ENCODE peak calls at places on chromosome 11, in ten cellular contexts. T is WERI-Rb-1, H is kidney, Z is MM.1S, C is cardiac muscle cell, M is breast epithelium, Q is tibial nerve, Y is IMR-90, K is fibroblast of villous mesenchyme, R is SK-N-SH. A is an unnamed sample.

GRCh38 chr11:129021295-129021694 is 78.6 kb upstream of the TP53AIP1 start:
- DNase-seq in R (no peak), Q (no peak), Y (no peak), M (no peak), T (no peak), H (no peak), Z (no peak), C (peak), K (peak), A (peak)

GRCh38 chr11:117110294-117110950 is 12.2 kb upstream of the SIK3 start:
- DNase-seq in C (no peak), T (no peak), Q (no peak), Z (no peak), H (no peak), R (no peak), M (no peak), K (no peak), Y (no peak), A (no peak)

GRCh38 chr11:57109331-57109730 is 72.4 kb upstream of the LRRC55 start:
- DNase-seq in H (no peak), C (no peak), Q (no peak), Y (no peak), T (no peak), M (no peak), R (no peak), Z (no peak), K (no peak), A (no peak)

GRCh38 chr11:111623527-111624030 is 21.3 kb downstream of the SIK2 start:
- DNase-seq in Y (no peak), K (no peak), H (no peak), Q (no peak), T (no peak), R (no peak), C (no peak), M (no peak), Z (no peak), A (no peak)

GRCh38 chr11:36878747-36879146 is 280.7 kb upstream of the RAG2 start:
- DNase-seq in K (no peak), C (no peak), R (no peak), T (no peak), Q (no peak), M (no peak), Y (no peak), H (no peak), Z (no peak), A (no peak)

GRCh38 chr11:74820763-74821162 is 72.1 kb downstream of the RNF169 start:
- DNase-seq in Z (no peak), R (no peak), H (no peak), Q (no peak), T (no peak), M (no peak), K (peak), Y (peak), C (peak), A (peak)

GRCh38 chr11:125950696-125951645 is 5.1 kb downstream of the VSIG10L2 start:
- DNase-seq in K (peak), C (peak), Y (peak), H (no peak), Z (no peak), R (peak), Q (no peak), M (peak), T (no peak), A (peak)

GRCh38 chr11:31233425-31233824 is 136.1 kb downstream of the DCDC1 start:
- DNase-seq in H (no peak), Q (no peak), Z (no peak), T (no peak), C (peak), M (no peak), Y (no peak), K (no peak), R (no peak), A (peak)

GRCh38 chr11:123775274-123775673 is 21.0 kb upstream of the OR6X1 start:
- DNase-seq in T (no peak), Z (peak), H (no peak), M (no peak), K (no peak), R (no peak), Y (no peak), C (no peak), Q (no peak), A (no peak)

GRCh38 chr11:59761985-59762384 is 6.8 kb downstream of the STX3 start:
- DNase-seq in Q (no peak), K (no peak), C (no peak), Z (no peak), T (peak), M (no peak), H (no peak), Y (no peak), R (no peak), A (no peak)

GRCh38 chr11:68541983-68542382 is 81.4 kb downstream of the PPP6R3 start:
- DNase-seq in T (no peak), R (no peak), K (no peak), H (no peak), Y (no peak), Q (no peak), Z (no peak), M (no peak), C (no peak), A (no peak)

GRCh38 chr11:109864161-109864661 is 229.0 kb upstream of the ZC3H12C start:
- DNase-seq in Z (no peak), Q (no peak), C (no peak), R (no peak), K (peak), Y (no peak), T (no peak), H (no peak), M (no peak), A (no peak)

GRCh38 chr11:111360150-111361043 is 18.7 kb downstream of the POU2AF1 start:
- DNase-seq in R (no peak), M (no peak), Y (no peak), K (no peak), T (no peak), C (no peak), Z (no peak), Q (no peak), H (no peak), A (no peak)

GRCh38 chr11:14124345-14124744 is 161.8 kb downstream of the SPON1 start:
- DNase-seq in Q (no peak), C (no peak), H (no peak), M (no peak), Y (no peak), R (no peak), K (peak), Z (no peak), T (no peak), A (no peak)

GRCh38 chr11:17012179-17012578 is 2.0 kb downstream of the PLEKHA7 start:
- DNase-seq in K (no peak), Z (no peak), R (no peak), Y (no peak), H (no peak), Q (no peak), C (no peak), T (no peak), M (no peak), A (no peak)

GRCh38 chr11:116870054-116870453 is 32.6 kb upstream of the APOA1 start:
- DNase-seq in M (no peak), K (no peak), R (no peak), Q (no peak), H (no peak), Y (no peak), C (no peak), Z (no peak), T (no peak), A (no peak)

GRCh38 chr11:9802291-9802861 is 138.5 kb downstream of the SWAP70 start:
- DNase-seq in T (no peak), Q (peak), Z (no peak), H (no peak), K (peak), Y (peak), M (no peak), C (peak), R (peak), A (peak)

GRCh38 chr11:74417379-74417804 is 19.2 kb upstream of the PGM2L1 start:
- DNase-seq in Y (peak), R (no peak), Q (no peak), H (no peak), K (peak), C (no peak), Z (no peak), M (no peak), T (no peak), A (no peak)

GRCh38 chr11:64608636-64609035 is 17.6 kb downstream of the SLC22A12 start:
- DNase-seq in H (peak), Q (no peak), Y (no peak), T (no peak), C (no peak), Z (no peak), K (no peak), R (no peak), M (no peak), A (no peak)

GRCh38 chr11:75562836-75563484 is 907 bp downstream of the SERPINH1 start:
- DNase-seq in H (no peak), M (no peak), K (peak), Q (no peak), Z (no peak), C (peak), R (peak), T (peak), Y (peak), A (peak)

DNA sequence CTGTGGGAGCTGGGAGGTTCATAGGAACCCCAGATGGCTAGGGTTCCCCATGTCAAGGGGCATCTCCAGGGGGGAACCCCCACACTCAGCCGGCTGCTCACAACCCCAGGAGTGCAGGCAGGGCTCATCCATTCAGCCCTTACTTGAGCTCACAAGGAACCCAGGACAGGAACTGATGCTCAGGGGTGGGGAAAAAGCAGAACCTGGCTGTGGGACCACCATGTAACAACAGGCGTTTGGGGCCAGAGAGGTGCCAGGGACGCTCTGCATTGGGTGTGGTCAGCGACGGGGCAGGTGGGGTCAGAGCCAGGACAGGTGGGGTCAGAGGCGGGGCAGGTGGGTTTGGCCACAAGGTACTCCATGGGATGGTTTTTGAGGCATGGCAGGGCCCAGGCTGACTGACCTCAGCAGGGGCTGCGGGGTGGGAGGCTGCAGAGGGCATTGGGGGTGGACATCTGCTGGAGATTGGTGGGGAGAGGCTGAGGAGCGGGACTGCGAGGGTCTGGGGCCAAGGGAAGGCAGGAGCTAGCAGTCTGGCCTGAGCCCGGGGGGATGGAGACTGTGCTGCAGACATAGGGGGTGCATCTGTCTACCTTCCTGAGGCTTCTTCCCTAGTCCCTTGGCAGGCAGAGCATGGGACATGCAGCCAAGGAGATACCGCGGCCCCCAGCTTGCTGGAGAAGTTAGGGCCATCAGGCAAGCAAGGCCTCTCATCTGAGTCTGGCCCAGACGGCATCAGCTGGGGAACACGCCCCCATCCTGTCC is 34.0 kb upstream of the CARS1 start:
- DNase-seq in H (peak), Y (no peak), C (no peak), M (no peak), T (no peak), Q (no peak), K (no peak), R (no peak), Z (no peak), A (no peak)
- H3K4me3 ChIP-seq in H (no peak), Y (no peak), C (no peak), M (no peak), T (no peak), Q (no peak), K (no peak), R (no peak), Z (no peak), A (no peak)

GRCh38 chr11:118915941-118916841 is 9.5 kb downstream of the BCL9L start:
- DNase-seq in T (no peak), H (peak), Y (no peak), Z (no peak), R (no peak), Q (no peak), K (no peak), M (no peak), C (no peak), A (no peak)

GRCh38 chr11:118914178-118914918 is 11.4 kb downstream of the BCL9L start:
- DNase-seq in Q (no peak), M (no peak), Z (no peak), T (no peak), R (no peak), Y (no peak), H (peak), C (peak), K (no peak), A (peak)

GRCh38 chr11:118913411-118914125 is 12.2 kb downstream of the BCL9L start:
- DNase-seq in R (no peak), T (no peak), Y (no peak), C (no peak), Q (no peak), Z (no peak), M (no peak), H (peak), K (no peak), A (no peak)

GRCh38 chr11:118916842-118917388 is 8.8 kb downstream of the BCL9L start:
- DNase-seq in Q (no peak), C (peak), K (peak), T (no peak), Y (peak), R (no peak), Z (no peak), H (peak), M (no peak), A (peak)

GRCh38 chr11:118915396-118915795 is 10.3 kb downstream of the BCL9L start:
- DNase-seq in T (no peak), R (no peak), C (no peak), Q (no peak), M (no peak), Y (no peak), Z (no peak), K (no peak), H (peak), A (no peak)
- TF ChIP-seq CTCF in T (no peak), R (no peak), C (no peak), Q (no peak), M (no peak), Y (no peak), Z (no peak), K (no peak), H (no peak), A (no peak)

DNA sequence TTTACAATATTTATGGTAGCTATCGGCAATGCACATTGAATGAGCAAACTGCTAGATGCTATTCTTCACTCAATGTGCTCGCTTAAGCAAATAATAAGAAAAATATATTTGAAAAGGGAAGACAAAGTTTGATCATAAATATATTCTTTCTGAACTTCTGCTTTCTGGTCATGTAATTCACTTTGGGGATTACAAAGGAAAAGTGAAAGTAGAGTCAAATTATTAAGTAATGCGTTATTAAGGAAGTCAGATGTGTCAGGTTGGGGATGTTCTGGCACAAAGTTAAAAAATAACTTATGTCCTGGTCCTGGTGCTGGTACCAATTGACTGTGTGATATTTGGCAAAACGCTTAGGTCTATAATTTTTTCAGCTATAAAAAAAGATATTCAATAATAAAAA is 98.0 kb upstream of the TRIM77 start:
- DNase-seq in C (no peak), K (no peak), Y (no peak), Z (no peak), H (no peak), M (no peak), T (no peak), R (no peak), Q (no peak), A (peak)
- H3K4me3 ChIP-seq in C (no peak), K (no peak), Y (no peak), Z (no peak), H (peak), M (peak), T (no peak), R (no peak), Q (no peak), A (no peak)

GRCh38 chr11:133157180-133157579 is 375.1 kb downstream of the OPCML start:
- DNase-seq in K (no peak), Z (no peak), H (no peak), C (peak), T (peak), M (no peak), Y (no peak), R (peak), Q (no peak), A (no peak)
- TF ChIP-seq CTCF in K (no peak), Z (peak), H (no peak), C (no peak), T (peak), M (no peak), Y (no peak), R (no peak), Q (no peak), A (no peak)

GRCh38 chr11:62394825-62395538 is 23.9 kb upstream of the SCGB1A1 start:
- DNase-seq in R (peak), T (peak), Q (peak), C (peak), M (peak), Y (peak), Z (peak), K (peak), H (peak), A (peak)
- H3K4me3 ChIP-seq in R (peak), T (no peak), Q (peak), C (peak), M (peak), Y (peak), Z (no peak), K (peak), H (peak), A (peak)

GRCh38 chr11:131246589-131247164 is 123.7 kb upstream of the NTM start:
- DNase-seq in Y (no peak), T (peak), M (no peak), K (no peak), H (no peak), Z (no peak), R (peak), Q (peak), C (peak), A (no peak)
- TF ChIP-seq CTCF in Y (peak), T (peak), M (no peak), K (peak), H (peak), Z (peak), R (no peak), Q (no peak), C (peak), A (peak)

GRCh38 chr11:24196733-24197132 is 300.1 kb upstream of the LUZP2 start:
- DNase-seq in K (no peak), Q (no peak), Y (no peak), T (no peak), R (no peak), Z (no peak), H (no peak), M (no peak), C (no peak), A (no peak)
- H3K4me3 ChIP-seq in K (no peak), Q (no peak), Y (no peak), T (no peak), R (no peak), Z (no peak), H (no peak), M (no peak), C (no peak), A (no peak)

GRCh38 chr11:12086271-12087074 is 23.9 kb upstream of the MICAL2 start:
- DNase-seq in Y (peak), C (peak), R (no peak), Z (no peak), M (no peak), K (peak), Q (peak), T (peak), H (peak), A (peak)

GRCh38 chr11:12085371-12086251 is 24.8 kb upstream of the MICAL2 start:
- DNase-seq in H (no peak), Y (peak), M (no peak), K (peak), Q (no peak), R (no peak), C (no peak), T (no peak), Z (no peak), A (peak)

GRCh38 chr11:12084191-12084717 is 26.1 kb upstream of the MICAL2 start:
- DNase-seq in T (no peak), R (no peak), M (no peak), H (no peak), Z (no peak), C (no peak), Q (no peak), K (no peak), Y (no peak), A (no peak)

GRCh38 chr11:12079726-12080556 is 30.4 kb upstream of the MICAL2 start:
- DNase-seq in Z (no peak), Y (peak), R (no peak), K (peak), H (peak), M (peak), C (peak), T (no peak), Q (peak), A (peak)

GRCh38 chr11:12083380-12083779 is 27.0 kb upstream of the MICAL2 start:
- DNase-seq in Y (no peak), T (peak), R (no peak), Z (no peak), Q (no peak), K (no peak), C (no peak), H (no peak), M (no peak), A (no peak)
- TF ChIP-seq CTCF in Y (peak), T (peak), R (peak), Z (no peak), Q (no peak), K (peak), C (peak), H (no peak), M (no peak), A (peak)